ENCODE peak calls at places on chromosomes 3 and 15, in five cellular contexts. P is glutamatergic neuron, A is B cell, V is GM23338, W is RWPE1. E is an unnamed sample.

GRCh38 chr3:175608351-175608750 is 749.2 kb downstream of the NAALADL2 start:
- DNase-seq in P (no peak), A (no peak), V (no peak), W (no peak), E (no peak)

GRCh38 chr15:40347559-40348470 is 3.0 kb upstream of the PHGR1 start:
- DNase-seq in P (no peak), A (no peak), V (no peak), W (no peak), E (no peak)

GRCh38 chr3:49248828-49249227 is 28.2 kb downstream of the C3orf62 start:
- DNase-seq in P (no peak), A (no peak), V (no peak), W (no peak), E (peak)

GRCh38 chr3:175075269-175075668 is 216.1 kb downstream of the NAALADL2 start:
- DNase-seq in P (no peak), A (no peak), V (no peak), W (no peak), E (no peak)

GRCh38 chr15:71654714-71655174 is 155.6 kb upstream of the NR2E3 start:
- DNase-seq in P (no peak), A (no peak), V (no peak), W (no peak), E (no peak)

GRCh38 chr3:171379281-171379680 is 80.9 kb downstream of the TNIK start:
- DNase-seq in P (no peak), A (no peak), V (no peak), W (no peak), E (no peak)

GRCh38 chr3:61315874-61316273 is 64.6 kb upstream of the FHIT start:
- DNase-seq in P (no peak), A (no peak), V (peak), W (no peak), E (no peak)

GRCh38 chr15:73362900-73363299 is 5.9 kb downstream of the HCN4 start:
- DNase-seq in P (no peak), A (no peak), V (peak), W (no peak), E (no peak)

GRCh38 chr15:57735891-57736290 is 29.4 kb downstream of the POLR2M start:
- DNase-seq in P (no peak), A (no peak), V (no peak), W (no peak), E (no peak)

GRCh38 chr3:112350181-112350825 is 17.3 kb downstream of the CD200 start:
- DNase-seq in P (no peak), A (no peak), V (no peak), W (no peak), E (no peak)

GRCh38 chr15:78681306-78682012 is 40.4 kb upstream of the CHRNB4 start:
- DNase-seq in P (peak), A (no peak), V (no peak), W (no peak), E (no peak)

GRCh38 chr15:59159210-59159609 is 47.4 kb upstream of the LDHAL6B start:
- DNase-seq in P (no peak), A (no peak), V (no peak), W (no peak), E (no peak)

DNA sequence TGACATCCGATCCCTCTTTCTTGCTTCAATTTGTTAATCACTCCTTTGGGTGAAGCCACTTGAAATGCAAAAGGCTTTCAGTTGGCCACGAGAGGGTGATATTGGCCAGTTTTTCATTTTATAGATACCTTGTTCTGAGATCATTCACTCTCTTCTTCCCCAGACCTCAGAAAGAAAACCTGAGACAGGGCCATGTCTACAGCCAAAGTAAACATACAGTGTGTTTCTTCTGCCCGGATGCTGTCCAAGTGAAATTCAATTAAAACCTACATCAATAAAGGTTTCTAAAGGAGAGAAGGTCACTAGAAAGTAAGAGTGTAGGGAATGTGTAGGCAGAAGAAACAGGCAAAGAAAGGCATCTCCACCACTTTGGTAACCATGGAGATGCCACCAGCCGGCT is 39.5 kb upstream of the FMN1 start:
- DNase-seq in P (no peak), A (no peak), V (peak), W (peak), E (no peak)
- TF ChIP-seq CTCF in P (peak), A (no peak), V (peak), W (peak), E (peak)

GRCh38 chr15:101413239-101413638 is 76.3 kb downstream of the PCSK6 start:
- DNase-seq in P (no peak), A (no peak), V (no peak), W (no peak), E (no peak)
- TF ChIP-seq CTCF in P (peak), A (no peak), V (no peak), W (no peak), E (no peak)

GRCh38 chr3:65334045-65334665 is 646.4 kb upstream of the ADAMTS9 start:
- DNase-seq in P (no peak), A (no peak), V (peak), W (no peak), E (no peak)
- TF ChIP-seq CTCF in P (no peak), A (no peak), V (peak), W (no peak), E (no peak)

DNA sequence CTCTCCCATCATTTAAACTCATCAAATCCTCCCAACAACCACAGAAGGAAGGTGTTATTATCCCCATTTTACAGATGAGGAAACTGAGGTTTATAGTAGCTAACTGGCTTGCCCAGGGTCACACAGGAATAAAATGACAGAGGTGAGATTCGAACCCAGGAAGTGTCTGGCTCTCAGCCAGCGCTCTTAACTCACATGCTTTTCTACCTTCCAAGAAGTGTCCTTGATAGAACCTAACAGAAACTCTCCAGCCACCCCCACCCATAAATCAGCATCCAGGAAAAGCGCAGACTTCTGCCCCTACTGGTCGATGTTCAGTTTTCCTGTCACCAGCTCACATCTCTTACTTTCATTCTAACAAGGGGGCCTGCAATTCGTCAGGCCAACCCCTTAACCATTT is 51.7 kb downstream of the SPATA12 start:
- DNase-seq in P (no peak), A (no peak), V (peak), W (no peak), E (peak)
- TF ChIP-seq CTCF in P (peak), A (peak), V (peak), W (no peak), E (peak)

GRCh38 chr3:193168911-193169310 is 72.1 kb upstream of the PLAAT1 start:
- DNase-seq in P (no peak), A (no peak), V (no peak), W (no peak), E (no peak)
- TF ChIP-seq CTCF in P (no peak), A (no peak), V (no peak), W (no peak), E (no peak)

GRCh38 chr3:8895829-8896228 is 67.4 kb downstream of the RAD18 start:
- DNase-seq in P (no peak), A (no peak), V (no peak), W (no peak), E (no peak)

GRCh38 chr3:8903191-8903590 is 60.1 kb downstream of the RAD18 start:
- DNase-seq in P (no peak), A (no peak), V (no peak), W (no peak), E (no peak)

DNA sequence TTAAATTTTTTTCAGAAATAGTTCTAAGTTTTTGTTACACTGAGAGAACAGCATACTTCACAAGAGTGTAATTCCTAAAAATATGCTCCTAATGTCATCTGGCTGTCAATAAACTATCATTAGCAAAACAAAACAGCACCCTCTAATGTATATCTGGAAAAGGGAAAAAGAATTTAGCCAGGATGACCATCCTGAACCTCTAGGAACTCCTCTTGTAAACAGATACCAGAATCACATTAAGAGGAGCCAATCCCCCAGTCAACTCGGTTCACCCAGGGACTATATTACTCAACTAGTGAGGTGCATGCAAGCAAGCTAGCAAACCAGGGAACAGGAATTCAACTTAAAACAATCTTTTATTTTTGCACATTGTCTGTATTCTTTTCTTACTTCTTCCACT is 63.2 kb downstream of the RAD18 start:
- DNase-seq in P (no peak), A (no peak), V (peak), W (no peak), E (no peak)
- TF ChIP-seq CTCF in P (no peak), A (no peak), V (no peak), W (no peak), E (no peak)

E was measured in GM13976.